ENCODE peak calls at places on chromosomes 3 and 15, in five cellular contexts. One of them, this sample, is unnamed.
A peak's percentile ranks its signal among the peaks of the same experiment; 100 is the strongest.

GRCh38 chr3:127213381-127213918 is 20.5 kb downstream of the PRR23E start:
- DNase-seq in testis: no peak
- DNase-seq in type B pancreatic cell: peak; percentile 39
- DNase-seq in CD8-positive, alpha-beta T cell: no peak
- DNase-seq in activated CD8-positive, alpha-beta T cell treated with anti-CD3 and anti-CD28 coated beads for 36 hours: no peak
- DNase-seq in this sample: no peak

GRCh38 chr15:31271224-31271635 is 55.4 kb upstream of the KLF13 start:
- DNase-seq in testis: no peak
- DNase-seq in type B pancreatic cell: peak; percentile 36
- DNase-seq in CD8-positive, alpha-beta T cell: peak; percentile 10
- DNase-seq in activated CD8-positive, alpha-beta T cell treated with anti-CD3 and anti-CD28 coated beads for 36 hours: no peak
- DNase-seq in this sample: no peak

GRCh38 chr15:55277116-55277564 is 12.5 kb downstream of the RAB27A start:
- DNase-seq in testis: no peak
- DNase-seq in type B pancreatic cell: no peak
- DNase-seq in CD8-positive, alpha-beta T cell: peak; percentile 54
- DNase-seq in activated CD8-positive, alpha-beta T cell treated with anti-CD3 and anti-CD28 coated beads for 36 hours: peak; percentile 88
- DNase-seq in this sample: peak; percentile 93

GRCh38 chr3:133591271-133591742 is 17.8 kb downstream of the CDV3 start:
- DNase-seq in testis: no peak
- DNase-seq in type B pancreatic cell: no peak
- DNase-seq in CD8-positive, alpha-beta T cell: no peak
- DNase-seq in activated CD8-positive, alpha-beta T cell treated with anti-CD3 and anti-CD28 coated beads for 36 hours: no peak
- DNase-seq in this sample: no peak

GRCh38 chr15:67242665-67243064 is 11.8 kb downstream of the AAGAB start:
- DNase-seq in testis: no peak
- DNase-seq in type B pancreatic cell: no peak
- DNase-seq in CD8-positive, alpha-beta T cell: no peak
- DNase-seq in activated CD8-positive, alpha-beta T cell treated with anti-CD3 and anti-CD28 coated beads for 36 hours: no peak
- DNase-seq in this sample: no peak

GRCh38 chr15:64749167-64749566 is 26.2 kb downstream of the RBPMS2 start:
- DNase-seq in testis: no peak
- DNase-seq in type B pancreatic cell: no peak
- DNase-seq in CD8-positive, alpha-beta T cell: no peak
- DNase-seq in activated CD8-positive, alpha-beta T cell treated with anti-CD3 and anti-CD28 coated beads for 36 hours: no peak
- DNase-seq in this sample: no peak

GRCh38 chr3:165158011-165158410 is 38.2 kb downstream of the SLITRK3 start:
- DNase-seq in testis: no peak
- DNase-seq in type B pancreatic cell: no peak
- DNase-seq in CD8-positive, alpha-beta T cell: no peak
- DNase-seq in activated CD8-positive, alpha-beta T cell treated with anti-CD3 and anti-CD28 coated beads for 36 hours: no peak
- DNase-seq in this sample: no peak

GRCh38 chr3:78847203-78847602 is 920.6 kb downstream of the ROBO1 start:
- DNase-seq in testis: no peak
- DNase-seq in type B pancreatic cell: no peak
- DNase-seq in CD8-positive, alpha-beta T cell: no peak
- DNase-seq in activated CD8-positive, alpha-beta T cell treated with anti-CD3 and anti-CD28 coated beads for 36 hours: no peak
- DNase-seq in this sample: no peak

GRCh38 chr3:183242431-183242830 is 10.6 kb upstream of the B3GNT5 start:
- DNase-seq in testis: no peak
- DNase-seq in type B pancreatic cell: no peak
- DNase-seq in CD8-positive, alpha-beta T cell: no peak
- DNase-seq in activated CD8-positive, alpha-beta T cell treated with anti-CD3 and anti-CD28 coated beads for 36 hours: no peak
- DNase-seq in this sample: no peak

GRCh38 chr15:25391971-25392733 is 46.7 kb downstream of the UBE3A start:
- DNase-seq in testis: no peak
- DNase-seq in type B pancreatic cell: no peak
- DNase-seq in CD8-positive, alpha-beta T cell: no peak
- DNase-seq in activated CD8-positive, alpha-beta T cell treated with anti-CD3 and anti-CD28 coated beads for 36 hours: no peak
- DNase-seq in this sample: no peak

GRCh38 chr3:33355611-33356010 is 78.4 kb downstream of the FBXL2 start:
- DNase-seq in testis: no peak
- DNase-seq in type B pancreatic cell: no peak
- DNase-seq in CD8-positive, alpha-beta T cell: no peak
- DNase-seq in activated CD8-positive, alpha-beta T cell treated with anti-CD3 and anti-CD28 coated beads for 36 hours: no peak
- DNase-seq in this sample: no peak

GRCh38 chr3:195385526-195385925 is 57.3 kb downstream of the ACAP2 start:
- DNase-seq in testis: peak; percentile 32
- DNase-seq in type B pancreatic cell: no peak
- DNase-seq in CD8-positive, alpha-beta T cell: no peak
- DNase-seq in activated CD8-positive, alpha-beta T cell treated with anti-CD3 and anti-CD28 coated beads for 36 hours: no peak
- DNase-seq in this sample: no peak

GRCh38 chr3:196643761-196644160 is 4.3 kb downstream of the NRROS start:
- DNase-seq in testis: no peak
- DNase-seq in type B pancreatic cell: no peak
- DNase-seq in CD8-positive, alpha-beta T cell: no peak
- DNase-seq in activated CD8-positive, alpha-beta T cell treated with anti-CD3 and anti-CD28 coated beads for 36 hours: no peak
- DNase-seq in this sample: no peak

GRCh38 chr15:60003243-60004018 is 680 bp upstream of the FOXB1 start:
- DNase-seq in testis: no peak
- DNase-seq in type B pancreatic cell: no peak
- DNase-seq in CD8-positive, alpha-beta T cell: no peak
- DNase-seq in activated CD8-positive, alpha-beta T cell treated with anti-CD3 and anti-CD28 coated beads for 36 hours: peak; percentile 38
- DNase-seq in this sample: no peak

GRCh38 chr15:41969851-41970431 is 2.4 kb downstream of the EHD4 start:
- DNase-seq in testis: no peak
- DNase-seq in type B pancreatic cell: no peak
- DNase-seq in CD8-positive, alpha-beta T cell: peak; percentile 39
- DNase-seq in activated CD8-positive, alpha-beta T cell treated with anti-CD3 and anti-CD28 coated beads for 36 hours: peak; percentile 69
- DNase-seq in this sample: peak; percentile 91

GRCh38 chr15:92623435-92623834 is 32.1 kb downstream of the FAM174B start:
- DNase-seq in testis: no peak
- DNase-seq in type B pancreatic cell: no peak
- DNase-seq in CD8-positive, alpha-beta T cell: no peak
- DNase-seq in activated CD8-positive, alpha-beta T cell treated with anti-CD3 and anti-CD28 coated beads for 36 hours: no peak
- DNase-seq in this sample: no peak

DNA sequence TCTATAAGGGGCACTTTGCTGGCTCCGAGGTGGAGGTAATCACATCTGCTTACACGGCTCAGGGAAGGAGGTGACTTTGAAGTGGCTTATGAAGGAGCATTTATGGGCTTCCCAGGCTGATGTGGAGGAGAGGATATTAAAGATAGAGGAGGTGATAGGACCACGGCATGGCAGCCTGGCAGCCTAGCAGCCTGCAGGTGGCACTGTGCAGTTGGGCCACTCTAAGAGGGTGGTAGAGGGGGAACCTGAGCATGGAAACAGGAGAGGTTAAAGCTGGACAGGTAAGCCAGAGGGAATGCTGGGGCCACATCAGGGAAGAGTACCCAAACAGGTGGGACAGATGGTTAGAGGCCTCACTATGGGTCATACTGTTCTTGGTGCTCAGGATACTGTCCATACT is 375.0 kb downstream of the WDR72 start:
- DNase-seq in testis: no peak
- DNase-seq in type B pancreatic cell: no peak
- DNase-seq in CD8-positive, alpha-beta T cell: no peak
- DNase-seq in activated CD8-positive, alpha-beta T cell treated with anti-CD3 and anti-CD28 coated beads for 36 hours: no peak
- DNase-seq in this sample: no peak
- TF ChIP-seq CTCF in testis: no peak
- TF ChIP-seq CTCF in type B pancreatic cell: peak; percentile 36
- TF ChIP-seq CTCF in CD8-positive, alpha-beta T cell: no peak
- TF ChIP-seq CTCF in activated CD8-positive, alpha-beta T cell treated with anti-CD3 and anti-CD28 coated beads for 36 hours: no peak
- TF ChIP-seq CTCF in this sample: peak; percentile 14

GRCh38 chr3:150411106-150411460 is 3.0 kb downstream of the TSC22D2 start:
- DNase-seq in testis: no peak
- DNase-seq in type B pancreatic cell: no peak
- DNase-seq in CD8-positive, alpha-beta T cell: no peak
- DNase-seq in activated CD8-positive, alpha-beta T cell treated with anti-CD3 and anti-CD28 coated beads for 36 hours: no peak
- DNase-seq in this sample: no peak

GRCh38 chr3:150409125-150409526 is 1.0 kb downstream of the TSC22D2 start:
- DNase-seq in testis: no peak
- DNase-seq in type B pancreatic cell: no peak
- DNase-seq in CD8-positive, alpha-beta T cell: no peak
- DNase-seq in activated CD8-positive, alpha-beta T cell treated with anti-CD3 and anti-CD28 coated beads for 36 hours: no peak
- DNase-seq in this sample: no peak

GRCh38 chr3:150411971-150412370 is 3.9 kb downstream of the TSC22D2 start:
- DNase-seq in testis: no peak
- DNase-seq in type B pancreatic cell: no peak
- DNase-seq in CD8-positive, alpha-beta T cell: no peak
- DNase-seq in activated CD8-positive, alpha-beta T cell treated with anti-CD3 and anti-CD28 coated beads for 36 hours: no peak
- DNase-seq in this sample: no peak

GRCh38 chr3:150409527-150410310 is 1.6 kb downstream of the TSC22D2 start:
- DNase-seq in testis: peak; percentile 69
- DNase-seq in type B pancreatic cell: peak; percentile 84
- DNase-seq in CD8-positive, alpha-beta T cell: peak; percentile 68
- DNase-seq in activated CD8-positive, alpha-beta T cell treated with anti-CD3 and anti-CD28 coated beads for 36 hours: peak; percentile 80
- DNase-seq in this sample: peak; percentile 81

GRCh38 chr3:150410311-150411105 is 2.4 kb downstream of the TSC22D2 start:
- DNase-seq in testis: peak; percentile 56
- DNase-seq in type B pancreatic cell: peak; percentile 69
- DNase-seq in CD8-positive, alpha-beta T cell: peak; percentile 34
- DNase-seq in activated CD8-positive, alpha-beta T cell treated with anti-CD3 and anti-CD28 coated beads for 36 hours: peak; percentile 62
- DNase-seq in this sample: peak; percentile 41
- TF ChIP-seq CTCF in testis: no peak
- TF ChIP-seq CTCF in type B pancreatic cell: no peak
- TF ChIP-seq CTCF in CD8-positive, alpha-beta T cell: no peak
- TF ChIP-seq CTCF in activated CD8-positive, alpha-beta T cell treated with anti-CD3 and anti-CD28 coated beads for 36 hours: no peak
- TF ChIP-seq CTCF in this sample: no peak

GRCh38 chr3:98651766-98652077 is 58.3 kb upstream of the CPOX start:
- DNase-seq in testis: no peak
- DNase-seq in type B pancreatic cell: no peak
- DNase-seq in CD8-positive, alpha-beta T cell: no peak
- DNase-seq in activated CD8-positive, alpha-beta T cell treated with anti-CD3 and anti-CD28 coated beads for 36 hours: no peak
- DNase-seq in this sample: no peak

GRCh38 chr3:98655666-98656065 is 62.3 kb upstream of the CPOX start:
- DNase-seq in testis: no peak
- DNase-seq in type B pancreatic cell: no peak
- DNase-seq in CD8-positive, alpha-beta T cell: no peak
- DNase-seq in activated CD8-positive, alpha-beta T cell treated with anti-CD3 and anti-CD28 coated beads for 36 hours: no peak
- DNase-seq in this sample: peak; percentile 56

GRCh38 chr3:98662699-98663098 is 69.3 kb upstream of the CPOX start:
- DNase-seq in testis: no peak
- DNase-seq in type B pancreatic cell: no peak
- DNase-seq in CD8-positive, alpha-beta T cell: no peak
- DNase-seq in activated CD8-positive, alpha-beta T cell treated with anti-CD3 and anti-CD28 coated beads for 36 hours: no peak
- DNase-seq in this sample: no peak

DNA sequence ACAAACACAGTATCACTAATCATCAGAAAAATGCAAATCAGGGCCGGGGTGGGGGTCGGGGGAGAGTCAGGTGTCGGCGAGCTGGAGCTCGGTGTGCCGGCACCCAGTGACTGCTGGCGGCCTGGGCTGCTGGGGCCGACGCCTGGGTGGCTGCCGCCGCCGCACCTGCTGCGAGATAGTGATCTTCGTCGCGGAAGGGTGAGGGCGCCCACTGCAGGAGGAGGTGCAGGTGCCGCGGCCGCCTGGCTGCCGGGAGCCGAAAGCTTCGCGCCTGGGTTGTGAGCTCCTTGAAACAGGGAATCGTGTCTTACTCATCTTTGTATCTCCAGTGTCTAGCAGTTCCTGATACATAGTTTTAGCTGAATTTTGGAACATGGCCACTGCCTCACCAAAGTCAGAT is 64.0 kb upstream of the CPOX start:
- DNase-seq in testis: no peak
- DNase-seq in type B pancreatic cell: no peak
- DNase-seq in CD8-positive, alpha-beta T cell: peak; percentile 26
- DNase-seq in activated CD8-positive, alpha-beta T cell treated with anti-CD3 and anti-CD28 coated beads for 36 hours: peak; percentile 65
- DNase-seq in this sample: peak; percentile 92
- TF ChIP-seq CTCF in testis: no peak
- TF ChIP-seq CTCF in type B pancreatic cell: peak; percentile 40
- TF ChIP-seq CTCF in CD8-positive, alpha-beta T cell: no peak
- TF ChIP-seq CTCF in activated CD8-positive, alpha-beta T cell treated with anti-CD3 and anti-CD28 coated beads for 36 hours: no peak
- TF ChIP-seq CTCF in this sample: peak; percentile 84

DNA sequence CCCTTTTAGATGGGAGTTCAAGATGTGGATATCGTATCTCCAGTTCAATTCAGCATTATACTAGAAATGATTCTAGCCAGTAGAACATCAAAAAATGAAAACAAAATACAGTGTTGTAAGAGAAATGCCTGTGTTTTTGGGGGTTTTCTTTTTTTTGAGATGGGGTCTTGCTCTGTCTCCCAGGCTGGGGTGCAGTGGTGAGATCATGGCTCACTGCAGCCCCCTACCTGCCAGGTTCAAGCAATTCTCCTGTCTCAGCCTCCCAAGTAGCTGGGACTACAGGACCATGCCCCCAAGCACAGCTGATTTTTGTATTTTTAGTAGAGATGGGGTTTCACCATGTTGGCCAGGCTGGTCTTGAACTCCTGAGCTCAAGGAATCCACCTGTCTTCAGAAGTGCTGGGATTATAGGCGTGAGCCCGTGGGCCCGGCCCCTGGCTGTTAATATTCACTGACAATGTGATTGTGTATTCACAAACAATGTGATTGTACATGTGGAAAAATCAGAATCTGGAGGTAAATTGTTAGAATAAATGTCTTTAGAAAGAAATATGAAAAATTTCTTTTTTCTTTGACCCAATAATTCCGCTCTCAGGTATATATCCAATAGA is 59.0 kb downstream of the ARIH1 start:
- DNase-seq in testis: no peak
- DNase-seq in type B pancreatic cell: no peak
- DNase-seq in CD8-positive, alpha-beta T cell: peak; percentile 16
- DNase-seq in activated CD8-positive, alpha-beta T cell treated with anti-CD3 and anti-CD28 coated beads for 36 hours: peak; percentile 34
- DNase-seq in this sample: peak; percentile 8
- TF ChIP-seq CTCF in testis: no peak
- TF ChIP-seq CTCF in type B pancreatic cell: peak; percentile 49
- TF ChIP-seq CTCF in CD8-positive, alpha-beta T cell: peak; percentile 46
- TF ChIP-seq CTCF in activated CD8-positive, alpha-beta T cell treated with anti-CD3 and anti-CD28 coated beads for 36 hours: peak; percentile 28
- TF ChIP-seq CTCF in this sample: peak; percentile 28

GRCh38 chr3:44525060-44525459 is 29.9 kb upstream of the ZKSCAN7 start:
- DNase-seq in testis: no peak
- DNase-seq in type B pancreatic cell: no peak
- DNase-seq in CD8-positive, alpha-beta T cell: no peak
- DNase-seq in activated CD8-positive, alpha-beta T cell treated with anti-CD3 and anti-CD28 coated beads for 36 hours: no peak
- DNase-seq in this sample: no peak

GRCh38 chr3:44530957-44531356 is 24.0 kb upstream of the ZKSCAN7 start:
- DNase-seq in testis: no peak
- DNase-seq in type B pancreatic cell: no peak
- DNase-seq in CD8-positive, alpha-beta T cell: no peak
- DNase-seq in activated CD8-positive, alpha-beta T cell treated with anti-CD3 and anti-CD28 coated beads for 36 hours: no peak
- DNase-seq in this sample: no peak

DNA sequence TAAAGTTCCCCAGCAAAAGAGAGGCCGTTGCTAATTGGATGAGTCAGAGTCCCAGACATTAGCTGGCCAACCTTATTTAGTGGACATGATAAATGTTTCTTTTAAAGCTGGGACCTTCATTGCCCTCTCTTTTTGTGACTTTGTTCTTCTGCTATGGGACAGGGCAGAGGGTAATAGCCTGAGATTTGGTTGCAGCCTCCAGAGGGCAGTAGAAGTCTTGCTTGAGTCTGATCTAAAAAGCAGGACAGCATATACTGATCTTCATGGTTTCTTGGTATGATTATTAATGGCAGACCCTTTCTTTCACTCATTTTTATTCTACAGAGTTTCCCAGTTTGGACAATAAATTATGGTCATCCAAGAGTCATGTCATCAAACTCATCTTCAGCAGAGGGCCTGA is 25.1 kb upstream of the ZKSCAN7 start:
- DNase-seq in testis: no peak
- DNase-seq in type B pancreatic cell: no peak
- DNase-seq in CD8-positive, alpha-beta T cell: peak; percentile 12
- DNase-seq in activated CD8-positive, alpha-beta T cell treated with anti-CD3 and anti-CD28 coated beads for 36 hours: peak; percentile 47
- DNase-seq in this sample: peak; percentile 38
- TF ChIP-seq CTCF in testis: no peak
- TF ChIP-seq CTCF in type B pancreatic cell: peak; percentile 41
- TF ChIP-seq CTCF in CD8-positive, alpha-beta T cell: no peak
- TF ChIP-seq CTCF in activated CD8-positive, alpha-beta T cell treated with anti-CD3 and anti-CD28 coated beads for 36 hours: peak; percentile 40
- TF ChIP-seq CTCF in this sample: peak; percentile 41

DNA sequence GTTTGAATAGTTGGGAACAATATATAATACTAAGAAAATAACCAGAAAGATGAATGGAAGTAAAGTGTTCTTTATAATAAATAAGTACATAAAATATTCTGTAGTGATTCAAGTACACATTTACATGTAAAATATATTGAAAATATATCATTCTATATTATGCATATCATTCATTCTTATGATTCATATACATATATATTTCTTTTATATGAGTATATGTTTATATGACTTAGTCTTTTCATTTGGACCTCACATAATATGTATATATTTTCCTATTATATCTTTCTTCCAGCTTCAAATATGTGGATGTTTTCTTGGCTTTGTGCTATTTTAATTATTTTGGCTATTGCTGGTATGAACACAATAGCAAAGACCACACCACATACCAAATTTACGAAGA is at the start of gene OTOL1:
- DNase-seq in testis: no peak
- DNase-seq in type B pancreatic cell: no peak
- DNase-seq in CD8-positive, alpha-beta T cell: no peak
- DNase-seq in activated CD8-positive, alpha-beta T cell treated with anti-CD3 and anti-CD28 coated beads for 36 hours: no peak
- DNase-seq in this sample: no peak
- TF ChIP-seq CTCF in testis: no peak
- TF ChIP-seq CTCF in type B pancreatic cell: no peak
- TF ChIP-seq CTCF in CD8-positive, alpha-beta T cell: no peak
- TF ChIP-seq CTCF in activated CD8-positive, alpha-beta T cell treated with anti-CD3 and anti-CD28 coated beads for 36 hours: no peak
- TF ChIP-seq CTCF in this sample: no peak